ENCODE peak calls at places on chromosomes 1 and 21, in six cellular contexts. N is hepatocyte, U is mammary epithelial cell, Q is A673, Y is fibroblast of lung, L is uterus. R is an unnamed sample. For H3K36me3, the result is how much of the 10 kb centered on the place peaks cover.

GRCh38 chr1:56534252-56534651 is 45.1 kb downstream of the PLPP3 start:
- DNase-seq in N (no peak), U (no peak), Q (no peak), Y (no peak), L (no peak), R (no peak)

GRCh38 chr1:223731076-223731770 is 18.9 kb downstream of the CAPN2 start:
- DNase-seq in N (peak), U (no peak), Q (peak), Y (peak), L (peak), R (no peak)

GRCh38 chr1:177772621-177773020 is 197.2 kb downstream of the SEC16B start:
- DNase-seq in N (no peak), U (no peak), Q (no peak), Y (peak), L (no peak), R (no peak)

GRCh38 chr21:34510148-34511142 is 1.6 kb downstream of the KCNE1 start:
- DNase-seq in N (peak), U (peak), Q (peak), Y (peak), L (no peak), R (no peak)

GRCh38 chr21:46457801-46458314 is 833 bp upstream of the DIP2A start:
- DNase-seq in N (peak), U (peak), Q (peak), Y (peak), L (no peak), R (no peak)

GRCh38 chr1:56577859-56578663 is 1.3 kb downstream of the PLPP3 start:
- DNase-seq in N (peak), U (peak), Q (peak), Y (peak), L (peak), R (no peak)

GRCh38 chr1:186985889-186986491 is 157.2 kb downstream of the PLA2G4A start:
- DNase-seq in N (peak), U (peak), Q (peak), Y (peak), L (no peak), R (no peak)

GRCh38 chr21:42063206-42063577 is 7.9 kb upstream of the UMODL1 start:
- DNase-seq in N (no peak), U (no peak), Q (no peak), Y (no peak), L (no peak), R (no peak)

GRCh38 chr1:180219776-180220175 is 10.3 kb upstream of the LHX4 start:
- DNase-seq in N (no peak), U (no peak), Q (no peak), Y (no peak), L (no peak), R (no peak)

GRCh38 chr1:42422672-42423236 is 33.1 kb downstream of the ZMYND12 start:
- DNase-seq in N (no peak), U (no peak), Q (no peak), Y (no peak), L (no peak), R (no peak)

GRCh38 chr1:24688621-24689195 is 45.6 kb downstream of the SRRM1 start:
- DNase-seq in N (peak), U (peak), Q (peak), Y (peak), L (peak), R (no peak)

GRCh38 chr1:87595384-87595781 is 266.7 kb downstream of the LMO4 start:
- DNase-seq in N (no peak), U (no peak), Q (no peak), Y (no peak), L (no peak), R (no peak)

GRCh38 chr1:45038661-45039364 is 26.8 kb downstream of the UROD start:
- DNase-seq in N (no peak), U (no peak), Q (no peak), Y (no peak), L (no peak), R (no peak)

GRCh38 chr1:19045898-19046889 is 89.7 kb upstream of the IFFO2 start:
- DNase-seq in N (no peak), U (no peak), Q (no peak), Y (peak), L (no peak), R (no peak)

GRCh38 chr1:41712687-41713086 is 206.0 kb downstream of the HIVEP3 start:
- DNase-seq in N (no peak), U (no peak), Q (no peak), Y (no peak), L (no peak), R (no peak)

GRCh38 chr1:224668991-224669390 is 52.9 kb downstream of the CNIH3 start:
- DNase-seq in N (peak), U (no peak), Q (no peak), Y (peak), L (no peak), R (no peak)

GRCh38 chr21:32687946-32688345 is 39.9 kb downstream of the SYNJ1 start:
- DNase-seq in N (no peak), U (no peak), Q (no peak), Y (no peak), L (no peak), R (no peak)

GRCh38 chr1:11858968-11859871 is 475 bp upstream of the NPPB start:
- DNase-seq in N (peak), U (peak), Q (peak), Y (peak), L (peak), R (peak)

GRCh38 chr1:183633676-183634343 is 1.8 kb downstream of the ARPC5 start:
- DNase-seq in N (peak), U (peak), Q (peak), Y (peak), L (peak), R (peak)

GRCh38 chr1:153791856-153792253 is 16.6 kb downstream of the SLC27A3 start:
- DNase-seq in N (peak), U (peak), Q (no peak), Y (peak), L (no peak), R (no peak)

GRCh38 chr1:28123461-28123961 is 35.1 kb upstream of the EYA3 start:
- DNase-seq in N (no peak), U (peak), Q (no peak), Y (peak), L (no peak), R (peak)

GRCh38 chr1:239044829-239045228 is 341.5 kb upstream of the CHRM3 start:
- DNase-seq in N (no peak), U (no peak), Q (no peak), Y (no peak), L (no peak), R (no peak)

GRCh38 chr1:232278925-232279324 is 351.0 kb downstream of the SIPA1L2 start:
- DNase-seq in N (no peak), U (no peak), Q (no peak), Y (no peak), L (no peak), R (no peak)

GRCh38 chr1:211484738-211485479 is 7.1 kb downstream of the RD3 start:
- DNase-seq in N (no peak), U (no peak), Q (no peak), Y (no peak), L (no peak), R (no peak)

GRCh38 chr1:156920233-156921052 is at the start of gene LRRC71:
- DNase-seq in N (peak), U (peak), Q (peak), Y (peak), L (peak), R (no peak)

GRCh38 chr1:240492832-240493440 is 119.0 kb downstream of the GREM2 start:
- DNase-seq in N (peak), U (no peak), Q (no peak), Y (peak), L (peak), R (no peak)

GRCh38 chr1:55127827-55128343 is 87.3 kb downstream of the USP24 start:
- DNase-seq in N (no peak), U (peak), Q (no peak), Y (peak), L (no peak), R (no peak)

GRCh38 chr1:187001198-187001904 is 172.6 kb downstream of the PLA2G4A start:
- DNase-seq in N (no peak), U (peak), Q (peak), Y (peak), L (no peak), R (peak)

GRCh38 chr1:58922302-58923089 is 138.6 kb upstream of the JUN start:
- DNase-seq in N (peak), U (peak), Q (peak), Y (peak), L (peak), R (no peak)

DNA sequence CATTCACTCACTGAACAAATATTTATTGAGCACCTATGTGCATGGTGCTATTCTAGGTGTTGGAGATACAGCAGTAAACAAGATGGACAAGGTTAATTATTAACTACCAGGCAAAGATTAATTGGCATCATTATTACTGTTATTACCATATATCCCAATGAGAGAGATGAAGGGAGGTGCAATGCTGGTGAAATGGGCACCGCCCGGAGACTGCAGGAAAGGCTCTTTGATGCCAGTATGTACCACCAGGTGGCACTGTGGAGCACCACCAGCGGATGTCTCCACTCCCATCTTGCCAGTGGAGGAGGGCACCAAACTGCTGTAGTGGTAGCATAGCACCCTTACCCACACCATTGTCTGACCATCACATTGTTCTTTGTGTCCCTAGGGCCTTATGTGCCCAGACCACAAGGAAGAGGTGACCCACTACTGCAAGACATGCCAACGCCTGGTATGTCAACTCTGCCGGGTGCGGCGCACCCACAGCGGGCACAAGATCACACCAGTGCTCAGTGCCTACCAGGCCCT is 3.0 kb downstream of the TRIM46 start:
- DNase-seq in N (peak), U (peak), Q (peak), Y (peak), L (peak), R (no peak)
- H3K4me3 ChIP-seq in N (no peak), U (no peak), Q (no peak), Y (no peak), L (no peak), R (no peak)

DNA sequence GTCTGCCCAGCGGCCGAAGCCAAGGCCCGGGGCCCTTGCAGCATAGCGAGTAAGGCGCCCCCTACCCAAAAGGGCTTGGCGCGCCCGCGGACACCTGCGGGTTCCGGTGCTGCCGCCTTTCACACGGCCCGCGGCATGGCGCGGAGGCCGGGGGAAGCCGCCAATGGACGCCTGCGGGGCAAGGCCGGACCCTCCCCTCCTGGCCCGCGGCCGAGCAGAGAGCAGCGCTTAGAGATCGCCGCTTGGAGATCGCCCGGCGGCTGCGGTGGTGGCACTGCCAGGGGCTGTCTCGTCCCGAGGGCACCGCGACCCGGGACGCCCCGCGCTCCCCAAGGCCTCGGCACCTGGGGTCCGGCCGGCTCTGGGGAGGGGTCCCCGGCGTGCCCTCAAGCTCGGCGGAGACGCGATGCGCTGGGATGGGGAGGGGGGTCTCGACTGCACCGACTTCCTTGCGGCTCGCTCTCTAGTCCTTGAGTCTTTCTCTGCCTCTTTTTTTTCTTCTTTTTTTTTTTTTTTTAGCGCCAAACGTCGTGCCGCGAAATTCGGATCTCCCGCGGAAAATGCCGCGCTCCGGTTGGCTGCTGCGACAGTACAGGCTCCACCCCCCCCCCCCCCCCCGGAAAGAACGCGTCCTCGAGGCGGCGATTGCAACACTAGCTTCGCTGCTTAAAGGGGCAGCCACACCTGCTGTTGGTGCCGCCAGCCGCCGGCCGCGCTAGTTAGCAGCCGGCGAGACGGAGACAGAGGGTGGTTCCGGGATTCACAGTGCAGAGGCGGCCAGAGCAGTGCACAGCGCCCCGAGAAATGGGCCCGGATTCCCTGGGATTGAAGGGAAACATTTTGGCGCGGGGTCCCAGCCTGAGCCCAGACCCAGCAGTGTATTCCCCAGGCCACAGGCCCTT is at the start of gene E2F2:
- DNase-seq in N (peak), U (peak), Q (peak), Y (peak), L (peak), R (no peak)
- TF ChIP-seq CTCF in N (no peak), U (no peak), Q (peak), Y (peak), L (no peak), R (no peak)

GRCh38 chr21:43749686-43750262 is 26.3 kb downstream of the CSTB start:
- DNase-seq in N (no peak), U (no peak), Q (no peak), Y (no peak), L (no peak), R (no peak)
- H3K36me3 ChIP-seq in N (under half), U (under half), Q (under half), Y (under half), L (under half), R (under half)

DNA sequence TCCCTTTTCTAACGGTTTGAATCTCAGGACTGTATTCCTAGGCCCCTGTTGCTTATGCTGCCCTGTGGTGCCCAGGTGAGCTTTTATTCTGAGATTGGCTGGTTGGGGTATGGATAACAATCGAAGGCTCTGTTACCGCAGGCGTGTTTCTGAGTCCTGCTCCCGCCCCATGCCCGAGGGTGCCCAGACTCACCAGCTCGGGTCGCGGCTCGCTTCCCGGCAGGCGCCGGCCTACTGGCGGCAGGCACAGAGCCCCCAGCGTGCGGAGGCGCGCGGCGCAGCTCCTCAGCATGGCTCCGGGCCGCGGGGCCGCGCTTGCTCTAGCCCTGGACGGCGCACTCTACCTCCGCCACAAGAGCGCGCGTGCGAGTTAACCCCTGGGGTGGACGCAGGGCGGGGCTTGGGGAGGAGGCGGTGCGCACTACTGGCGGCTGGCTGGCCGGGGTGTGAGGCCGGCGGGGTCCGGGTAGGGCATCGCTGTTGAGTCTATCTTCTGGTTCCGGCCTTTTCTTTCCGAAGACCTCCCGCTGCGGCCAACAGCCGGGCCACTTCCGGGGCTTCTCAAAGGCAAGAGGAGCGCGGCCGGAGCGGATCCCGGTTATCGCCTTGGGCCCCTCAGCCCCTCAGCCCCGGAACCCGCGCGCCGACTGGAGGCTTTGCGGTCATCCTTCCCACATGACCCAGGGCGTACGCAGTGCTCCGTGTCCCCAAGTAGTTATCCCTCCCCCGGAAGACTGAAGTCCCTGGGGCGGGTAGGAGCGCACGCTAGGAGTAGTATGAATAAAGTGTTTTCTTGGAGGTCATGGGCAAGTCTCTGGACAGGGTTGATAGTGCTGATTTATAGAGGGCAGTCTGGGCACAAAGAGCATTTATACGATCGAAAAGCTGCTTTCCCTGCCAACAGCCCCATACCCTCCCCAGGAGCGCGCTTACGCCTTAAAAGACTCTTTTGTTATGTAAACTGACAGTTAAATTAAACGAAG is at the start of gene THEM4:
- DNase-seq in N (peak), U (peak), Q (peak), Y (peak), L (peak), R (peak)
- H3K4me3 ChIP-seq in N (peak), U (peak), Q (peak), Y (peak), L (peak), R (peak)

GRCh38 chr1:225737866-225738265 is 39.8 kb upstream of the SRP9 start:
- DNase-seq in N (no peak), U (no peak), Q (no peak), Y (no peak), L (no peak), R (no peak)

GRCh38 chr1:225737179-225737578 is 40.4 kb upstream of the SRP9 start:
- DNase-seq in N (no peak), U (peak), Q (no peak), Y (no peak), L (no peak), R (no peak)

GRCh38 chr1:225736651-225737097 is 41.0 kb upstream of the SRP9 start:
- DNase-seq in N (no peak), U (no peak), Q (no peak), Y (no peak), L (no peak), R (no peak)

GRCh38 chr1:225733254-225733653 is 44.4 kb upstream of the SRP9 start:
- DNase-seq in N (no peak), U (no peak), Q (peak), Y (no peak), L (no peak), R (no peak)

DNA sequence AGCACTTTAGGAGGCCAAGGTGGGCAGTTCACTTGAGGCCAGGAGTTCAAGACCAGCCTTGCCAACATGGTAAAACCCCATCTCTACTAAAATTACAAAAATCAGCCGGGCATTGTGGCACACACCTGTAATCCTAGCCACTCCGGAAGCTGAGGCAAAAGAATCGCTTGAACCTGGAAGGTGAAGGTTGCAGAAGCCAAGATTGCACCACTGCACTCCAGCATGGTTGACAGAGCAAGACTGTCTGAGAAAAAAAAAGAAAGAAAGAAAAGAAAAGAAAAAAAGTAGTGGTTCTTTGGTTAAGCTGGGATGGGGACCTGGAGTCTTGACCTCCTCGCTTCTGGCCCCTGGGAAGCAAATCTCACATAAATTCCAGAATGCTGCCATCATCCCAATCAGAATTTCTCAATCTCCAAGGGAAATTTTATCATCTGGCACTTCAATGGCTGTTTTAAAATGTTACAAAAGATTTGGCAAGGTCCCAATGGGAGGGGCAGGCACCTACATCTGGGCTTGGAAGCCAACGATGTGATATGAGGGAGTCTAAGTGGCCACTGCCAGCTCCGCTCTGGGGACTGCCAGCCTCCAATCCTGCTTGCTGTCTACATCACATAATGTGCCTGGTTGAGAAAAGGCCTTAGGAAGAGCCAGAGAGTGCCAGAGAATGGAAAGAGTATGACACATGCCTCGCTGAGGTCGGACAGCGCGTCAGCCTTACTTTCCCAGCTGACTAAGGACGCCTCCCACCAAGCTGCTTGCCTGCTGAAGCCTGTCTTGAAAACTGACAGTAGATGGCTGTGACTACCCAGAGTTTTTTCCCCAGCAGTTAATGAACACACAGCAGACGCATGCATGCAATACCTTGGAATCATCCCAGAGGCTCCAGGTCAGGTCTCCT is 42.1 kb upstream of the SRP9 start:
- DNase-seq in N (peak), U (peak), Q (peak), Y (peak), L (peak), R (peak)
- TF ChIP-seq CTCF in N (no peak), U (peak), Q (no peak), Y (no peak), L (no peak), R (no peak)

GRCh38 chr1:228226956-228227791 is 19.3 kb downstream of the OBSCN start:
- DNase-seq in N (no peak), U (no peak), Q (peak), Y (peak), L (no peak), R (no peak)

GRCh38 chr1:228231192-228231591 is 23.3 kb downstream of the OBSCN start:
- DNase-seq in N (no peak), U (no peak), Q (no peak), Y (no peak), L (no peak), R (no peak)

GRCh38 chr1:228225740-228226139 is 17.9 kb downstream of the OBSCN start:
- DNase-seq in N (no peak), U (no peak), Q (no peak), Y (no peak), L (no peak), R (no peak)

GRCh38 chr1:228226141-228226874 is 18.5 kb downstream of the OBSCN start:
- DNase-seq in N (no peak), U (no peak), Q (no peak), Y (no peak), L (no peak), R (no peak)

GRCh38 chr1:228228601-228229074 is 20.8 kb downstream of the OBSCN start:
- DNase-seq in N (no peak), U (peak), Q (no peak), Y (peak), L (no peak), R (peak)
- H3K36me3 ChIP-seq in N (under half), U (under half), Q (under half), Y (under half), L (under half), R (under half)

GRCh38 chr1:214546076-214546475 is 5.3 kb downstream of the PTPN14 start:
- DNase-seq in N (no peak), U (no peak), Q (no peak), Y (no peak), L (no peak), R (no peak)

GRCh38 chr1:214545293-214545692 is 6.1 kb downstream of the PTPN14 start:
- DNase-seq in N (no peak), U (no peak), Q (no peak), Y (no peak), L (no peak), R (no peak)

GRCh38 chr1:214548988-214549387 is 2.4 kb downstream of the PTPN14 start:
- DNase-seq in N (no peak), U (peak), Q (no peak), Y (peak), L (peak), R (no peak)

GRCh38 chr1:214547747-214548146 is 3.7 kb downstream of the PTPN14 start:
- DNase-seq in N (no peak), U (no peak), Q (no peak), Y (no peak), L (no peak), R (no peak)

GRCh38 chr1:214546886-214547641 is 4.3 kb downstream of the PTPN14 start:
- DNase-seq in N (no peak), U (no peak), Q (no peak), Y (peak), L (no peak), R (no peak)
- H3K4me3 ChIP-seq in N (no peak), U (peak), Q (no peak), Y (peak), L (no peak), R (peak)